ENCODE peak calls at places on chromosomes 16 and 17, in nine cellular contexts. One of them, this sample, is unnamed.

GRCh38 chr17:57467801-57468200 is 211.5 kb downstream of the MSI2 start:
- DNase-seq in brain microvascular endothelial cell: no peak
- DNase-seq in NCI-H2107: no peak
- DNase-seq in epithelial cell of proximal tubule: no peak
- DNase-seq in OCI-M1: no peak
- DNase-seq in stimulated activated CD4-positive, alpha-beta T cell treated with anti-CD3 and anti-CD28 coated beads, Interleukin-4, amount 100 ng/mL, for 1 hour: no peak
- DNase-seq in T1000: no peak
- DNase-seq in HEK293T: no peak
- DNase-seq in H54: no peak
- DNase-seq in this sample: no peak

GRCh38 chr17:7408341-7408740 is 696 bp downstream of the NLGN2 start:
- DNase-seq in NCI-H2107: no peak
- DNase-seq in brain microvascular endothelial cell: no peak
- DNase-seq in OCI-M1: no peak
- DNase-seq in HEK293T: no peak
- DNase-seq in H54: no peak
- DNase-seq in stimulated activated CD4-positive, alpha-beta T cell treated with anti-CD3 and anti-CD28 coated beads, Interleukin-4, amount 100 ng/mL, for 1 hour: peak; percentile 22
- DNase-seq in epithelial cell of proximal tubule: no peak
- DNase-seq in T1000: no peak
- DNase-seq in this sample: no peak

GRCh38 chr17:46013502-46014165 is 14.6 kb downstream of the STH start:
- DNase-seq in T1000: no peak
- DNase-seq in stimulated activated CD4-positive, alpha-beta T cell treated with anti-CD3 and anti-CD28 coated beads, Interleukin-4, amount 100 ng/mL, for 1 hour: no peak
- DNase-seq in HEK293T: no peak
- DNase-seq in epithelial cell of proximal tubule: no peak
- DNase-seq in brain microvascular endothelial cell: peak; percentile 20
- DNase-seq in OCI-M1: no peak
- DNase-seq in H54: no peak
- DNase-seq in NCI-H2107: no peak
- DNase-seq in this sample: no peak

GRCh38 chr16:85026696-85027095 is 899 bp upstream of the KIAA0513 start:
- DNase-seq in T1000: no peak
- DNase-seq in brain microvascular endothelial cell: no peak
- DNase-seq in OCI-M1: no peak
- DNase-seq in NCI-H2107: no peak
- DNase-seq in H54: no peak
- DNase-seq in stimulated activated CD4-positive, alpha-beta T cell treated with anti-CD3 and anti-CD28 coated beads, Interleukin-4, amount 100 ng/mL, for 1 hour: no peak
- DNase-seq in epithelial cell of proximal tubule: no peak
- DNase-seq in HEK293T: no peak
- DNase-seq in this sample: no peak

GRCh38 chr16:28531777-28532744 is 6.7 kb downstream of the NUPR1 start:
- DNase-seq in NCI-H2107: no peak
- DNase-seq in brain microvascular endothelial cell: no peak
- DNase-seq in stimulated activated CD4-positive, alpha-beta T cell treated with anti-CD3 and anti-CD28 coated beads, Interleukin-4, amount 100 ng/mL, for 1 hour: no peak
- DNase-seq in OCI-M1: peak; percentile 51
- DNase-seq in HEK293T: no peak
- DNase-seq in T1000: no peak
- DNase-seq in epithelial cell of proximal tubule: no peak
- DNase-seq in H54: no peak
- DNase-seq in this sample: no peak

GRCh38 chr17:51992864-51993413 is 165.6 kb downstream of the CA10 start:
- DNase-seq in T1000: no peak
- DNase-seq in NCI-H2107: no peak
- DNase-seq in brain microvascular endothelial cell: no peak
- DNase-seq in epithelial cell of proximal tubule: no peak
- DNase-seq in stimulated activated CD4-positive, alpha-beta T cell treated with anti-CD3 and anti-CD28 coated beads, Interleukin-4, amount 100 ng/mL, for 1 hour: no peak
- DNase-seq in OCI-M1: no peak
- DNase-seq in H54: no peak
- DNase-seq in HEK293T: no peak
- DNase-seq in this sample: no peak

GRCh38 chr16:58733248-58733670 is 857 bp downstream of the GOT2 start:
- DNase-seq in OCI-M1: peak; percentile 20
- DNase-seq in epithelial cell of proximal tubule: no peak
- DNase-seq in HEK293T: no peak
- DNase-seq in T1000: no peak
- DNase-seq in brain microvascular endothelial cell: no peak
- DNase-seq in stimulated activated CD4-positive, alpha-beta T cell treated with anti-CD3 and anti-CD28 coated beads, Interleukin-4, amount 100 ng/mL, for 1 hour: no peak
- DNase-seq in NCI-H2107: no peak
- DNase-seq in H54: no peak
- DNase-seq in this sample: peak; percentile 17

GRCh38 chr16:85082553-85083050 is 29.7 kb downstream of the CIBAR2 start:
- DNase-seq in brain microvascular endothelial cell: no peak
- DNase-seq in HEK293T: no peak
- DNase-seq in stimulated activated CD4-positive, alpha-beta T cell treated with anti-CD3 and anti-CD28 coated beads, Interleukin-4, amount 100 ng/mL, for 1 hour: no peak
- DNase-seq in H54: no peak
- DNase-seq in NCI-H2107: peak; percentile 42
- DNase-seq in epithelial cell of proximal tubule: no peak
- DNase-seq in T1000: no peak
- DNase-seq in OCI-M1: no peak
- DNase-seq in this sample: no peak

GRCh38 chr16:85178596-85178995 is 66.3 kb upstream of the CIBAR2 start:
- DNase-seq in brain microvascular endothelial cell: no peak
- DNase-seq in H54: no peak
- DNase-seq in T1000: no peak
- DNase-seq in stimulated activated CD4-positive, alpha-beta T cell treated with anti-CD3 and anti-CD28 coated beads, Interleukin-4, amount 100 ng/mL, for 1 hour: no peak
- DNase-seq in epithelial cell of proximal tubule: no peak
- DNase-seq in HEK293T: no peak
- DNase-seq in NCI-H2107: no peak
- DNase-seq in OCI-M1: no peak
- DNase-seq in this sample: no peak

GRCh38 chr17:69716571-69716970 is 302.1 kb downstream of the MAP2K6 start:
- DNase-seq in NCI-H2107: no peak
- DNase-seq in H54: no peak
- DNase-seq in T1000: no peak
- DNase-seq in brain microvascular endothelial cell: no peak
- DNase-seq in stimulated activated CD4-positive, alpha-beta T cell treated with anti-CD3 and anti-CD28 coated beads, Interleukin-4, amount 100 ng/mL, for 1 hour: no peak
- DNase-seq in OCI-M1: no peak
- DNase-seq in HEK293T: no peak
- DNase-seq in epithelial cell of proximal tubule: peak; percentile 63
- DNase-seq in this sample: no peak

GRCh38 chr17:45050680-45051059 is 762 bp downstream of the DCAKD start:
- DNase-seq in OCI-M1: peak; percentile 56
- DNase-seq in H54: no peak
- DNase-seq in stimulated activated CD4-positive, alpha-beta T cell treated with anti-CD3 and anti-CD28 coated beads, Interleukin-4, amount 100 ng/mL, for 1 hour: peak; percentile 36
- DNase-seq in brain microvascular endothelial cell: no peak
- DNase-seq in HEK293T: no peak
- DNase-seq in epithelial cell of proximal tubule: no peak
- DNase-seq in T1000: no peak
- DNase-seq in NCI-H2107: no peak
- DNase-seq in this sample: peak; percentile 32

GRCh38 chr16:17370233-17371013 is 100.3 kb downstream of the XYLT1 start:
- DNase-seq in epithelial cell of proximal tubule: no peak
- DNase-seq in stimulated activated CD4-positive, alpha-beta T cell treated with anti-CD3 and anti-CD28 coated beads, Interleukin-4, amount 100 ng/mL, for 1 hour: no peak
- DNase-seq in T1000: no peak
- DNase-seq in H54: no peak
- DNase-seq in brain microvascular endothelial cell: no peak
- DNase-seq in HEK293T: no peak
- DNase-seq in OCI-M1: no peak
- DNase-seq in NCI-H2107: no peak
- DNase-seq in this sample: peak; percentile 44

GRCh38 chr17:34354637-34355036 is 1.6 kb upstream of the CCL13 start:
- DNase-seq in HEK293T: no peak
- DNase-seq in stimulated activated CD4-positive, alpha-beta T cell treated with anti-CD3 and anti-CD28 coated beads, Interleukin-4, amount 100 ng/mL, for 1 hour: no peak
- DNase-seq in H54: no peak
- DNase-seq in epithelial cell of proximal tubule: no peak
- DNase-seq in T1000: no peak
- DNase-seq in OCI-M1: no peak
- DNase-seq in brain microvascular endothelial cell: no peak
- DNase-seq in NCI-H2107: no peak
- DNase-seq in this sample: no peak

GRCh38 chr17:1227917-1228751 is 42.1 kb upstream of the BHLHA9 start:
- DNase-seq in H54: no peak
- DNase-seq in OCI-M1: no peak
- DNase-seq in HEK293T: no peak
- DNase-seq in NCI-H2107: no peak
- DNase-seq in T1000: no peak
- DNase-seq in brain microvascular endothelial cell: no peak
- DNase-seq in epithelial cell of proximal tubule: no peak
- DNase-seq in stimulated activated CD4-positive, alpha-beta T cell treated with anti-CD3 and anti-CD28 coated beads, Interleukin-4, amount 100 ng/mL, for 1 hour: peak; percentile 7
- DNase-seq in this sample: no peak

GRCh38 chr16:31221357-31222160 is 4.6 kb upstream of the PYDC1 start:
- DNase-seq in NCI-H2107: no peak
- DNase-seq in brain microvascular endothelial cell: no peak
- DNase-seq in OCI-M1: no peak
- DNase-seq in H54: no peak
- DNase-seq in epithelial cell of proximal tubule: no peak
- DNase-seq in stimulated activated CD4-positive, alpha-beta T cell treated with anti-CD3 and anti-CD28 coated beads, Interleukin-4, amount 100 ng/mL, for 1 hour: no peak
- DNase-seq in T1000: no peak
- DNase-seq in HEK293T: peak; percentile 3
- DNase-seq in this sample: no peak

GRCh38 chr17:42184717-42185496 is at the start of gene HCRT:
- DNase-seq in T1000: no peak
- DNase-seq in H54: no peak
- DNase-seq in stimulated activated CD4-positive, alpha-beta T cell treated with anti-CD3 and anti-CD28 coated beads, Interleukin-4, amount 100 ng/mL, for 1 hour: no peak
- DNase-seq in HEK293T: no peak
- DNase-seq in brain microvascular endothelial cell: no peak
- DNase-seq in NCI-H2107: no peak
- DNase-seq in epithelial cell of proximal tubule: no peak
- DNase-seq in OCI-M1: no peak
- DNase-seq in this sample: no peak

GRCh38 chr16:28524544-28525179 is 14.1 kb downstream of the NUPR1 start:
- DNase-seq in brain microvascular endothelial cell: no peak
- DNase-seq in stimulated activated CD4-positive, alpha-beta T cell treated with anti-CD3 and anti-CD28 coated beads, Interleukin-4, amount 100 ng/mL, for 1 hour: no peak
- DNase-seq in OCI-M1: peak; percentile 74
- DNase-seq in NCI-H2107: no peak
- DNase-seq in HEK293T: no peak
- DNase-seq in T1000: no peak
- DNase-seq in epithelial cell of proximal tubule: no peak
- DNase-seq in H54: no peak
- DNase-seq in this sample: peak; percentile 17

GRCh38 chr17:20092973-20093626 is 83.9 kb downstream of the SPECC1 start:
- DNase-seq in stimulated activated CD4-positive, alpha-beta T cell treated with anti-CD3 and anti-CD28 coated beads, Interleukin-4, amount 100 ng/mL, for 1 hour: no peak
- DNase-seq in brain microvascular endothelial cell: no peak
- DNase-seq in epithelial cell of proximal tubule: no peak
- DNase-seq in OCI-M1: no peak
- DNase-seq in HEK293T: no peak
- DNase-seq in T1000: no peak
- DNase-seq in NCI-H2107: no peak
- DNase-seq in H54: no peak
- DNase-seq in this sample: no peak

GRCh38 chr16:21985524-21985923 is 15.4 kb downstream of the PDZD9 start:
- DNase-seq in brain microvascular endothelial cell: no peak
- DNase-seq in H54: no peak
- DNase-seq in NCI-H2107: no peak
- DNase-seq in HEK293T: no peak
- DNase-seq in stimulated activated CD4-positive, alpha-beta T cell treated with anti-CD3 and anti-CD28 coated beads, Interleukin-4, amount 100 ng/mL, for 1 hour: no peak
- DNase-seq in epithelial cell of proximal tubule: no peak
- DNase-seq in T1000: no peak
- DNase-seq in OCI-M1: no peak
- DNase-seq in this sample: no peak

GRCh38 chr17:49696233-49696761 is 11.5 kb downstream of the SLC35B1 start:
- DNase-seq in H54: no peak
- DNase-seq in OCI-M1: peak; percentile 34
- DNase-seq in T1000: no peak
- DNase-seq in epithelial cell of proximal tubule: no peak
- DNase-seq in stimulated activated CD4-positive, alpha-beta T cell treated with anti-CD3 and anti-CD28 coated beads, Interleukin-4, amount 100 ng/mL, for 1 hour: peak; percentile 58
- DNase-seq in NCI-H2107: no peak
- DNase-seq in HEK293T: no peak
- DNase-seq in brain microvascular endothelial cell: no peak
- DNase-seq in this sample: no peak

GRCh38 chr17:39687101-39687545 is 734 bp downstream of the PGAP3 start:
- DNase-seq in H54: no peak
- DNase-seq in stimulated activated CD4-positive, alpha-beta T cell treated with anti-CD3 and anti-CD28 coated beads, Interleukin-4, amount 100 ng/mL, for 1 hour: no peak
- DNase-seq in brain microvascular endothelial cell: no peak
- DNase-seq in epithelial cell of proximal tubule: no peak
- DNase-seq in T1000: no peak
- DNase-seq in OCI-M1: peak; percentile 49
- DNase-seq in NCI-H2107: no peak
- DNase-seq in HEK293T: no peak
- DNase-seq in this sample: no peak

GRCh38 chr16:13148836-13149235 is 247.4 kb downstream of the SHISA9 start:
- DNase-seq in OCI-M1: no peak
- DNase-seq in stimulated activated CD4-positive, alpha-beta T cell treated with anti-CD3 and anti-CD28 coated beads, Interleukin-4, amount 100 ng/mL, for 1 hour: no peak
- DNase-seq in epithelial cell of proximal tubule: no peak
- DNase-seq in brain microvascular endothelial cell: no peak
- DNase-seq in H54: no peak
- DNase-seq in NCI-H2107: peak; percentile 78
- DNase-seq in T1000: no peak
- DNase-seq in HEK293T: no peak
- DNase-seq in this sample: no peak

GRCh38 chr16:22898874-22899348 is 84.9 kb downstream of the HS3ST2 start:
- DNase-seq in brain microvascular endothelial cell: peak; percentile 49
- DNase-seq in epithelial cell of proximal tubule: peak; percentile 52
- DNase-seq in OCI-M1: peak; percentile 70
- DNase-seq in stimulated activated CD4-positive, alpha-beta T cell treated with anti-CD3 and anti-CD28 coated beads, Interleukin-4, amount 100 ng/mL, for 1 hour: peak; percentile 32
- DNase-seq in HEK293T: peak; percentile 69
- DNase-seq in T1000: no peak
- DNase-seq in NCI-H2107: peak; percentile 72
- DNase-seq in H54: peak; percentile 11
- DNase-seq in this sample: peak; percentile 89

GRCh38 chr17:47705536-47706481 is 11.8 kb downstream of the TBKBP1 start:
- DNase-seq in epithelial cell of proximal tubule: no peak
- DNase-seq in NCI-H2107: no peak
- DNase-seq in OCI-M1: no peak
- DNase-seq in H54: no peak
- DNase-seq in HEK293T: no peak
- DNase-seq in brain microvascular endothelial cell: no peak
- DNase-seq in stimulated activated CD4-positive, alpha-beta T cell treated with anti-CD3 and anti-CD28 coated beads, Interleukin-4, amount 100 ng/mL, for 1 hour: peak; percentile 57
- DNase-seq in T1000: no peak
- DNase-seq in this sample: no peak

GRCh38 chr17:75069783-75070182 is 18.0 kb upstream of the SLC16A5 start:
- DNase-seq in H54: peak; percentile 61
- DNase-seq in NCI-H2107: no peak
- DNase-seq in stimulated activated CD4-positive, alpha-beta T cell treated with anti-CD3 and anti-CD28 coated beads, Interleukin-4, amount 100 ng/mL, for 1 hour: no peak
- DNase-seq in T1000: no peak
- DNase-seq in epithelial cell of proximal tubule: no peak
- DNase-seq in OCI-M1: peak; percentile 56
- DNase-seq in HEK293T: no peak
- DNase-seq in brain microvascular endothelial cell: no peak
- DNase-seq in this sample: peak; percentile 66

GRCh38 chr16:87581867-87582220 is 20.5 kb upstream of the JPH3 start:
- DNase-seq in H54: peak; percentile 98
- DNase-seq in T1000: peak; percentile 78
- DNase-seq in epithelial cell of proximal tubule: peak; percentile 80
- DNase-seq in HEK293T: peak; percentile 57
- DNase-seq in OCI-M1: peak; percentile 56
- DNase-seq in brain microvascular endothelial cell: peak; percentile 98
- DNase-seq in NCI-H2107: no peak
- DNase-seq in stimulated activated CD4-positive, alpha-beta T cell treated with anti-CD3 and anti-CD28 coated beads, Interleukin-4, amount 100 ng/mL, for 1 hour: no peak
- DNase-seq in this sample: peak; percentile 75

GRCh38 chr16:844638-845348 is 44.3 kb upstream of the GNG13 start:
- DNase-seq in H54: no peak
- DNase-seq in OCI-M1: no peak
- DNase-seq in brain microvascular endothelial cell: no peak
- DNase-seq in HEK293T: no peak
- DNase-seq in NCI-H2107: no peak
- DNase-seq in T1000: no peak
- DNase-seq in epithelial cell of proximal tubule: no peak
- DNase-seq in stimulated activated CD4-positive, alpha-beta T cell treated with anti-CD3 and anti-CD28 coated beads, Interleukin-4, amount 100 ng/mL, for 1 hour: no peak
- DNase-seq in this sample: no peak

GRCh38 chr16:12002447-12003006 is 26.0 kb downstream of the SNX29 start:
- DNase-seq in OCI-M1: peak; percentile 55
- DNase-seq in HEK293T: no peak
- DNase-seq in H54: no peak
- DNase-seq in NCI-H2107: peak; percentile 73
- DNase-seq in T1000: no peak
- DNase-seq in epithelial cell of proximal tubule: no peak
- DNase-seq in brain microvascular endothelial cell: peak; percentile 51
- DNase-seq in stimulated activated CD4-positive, alpha-beta T cell treated with anti-CD3 and anti-CD28 coated beads, Interleukin-4, amount 100 ng/mL, for 1 hour: no peak
- DNase-seq in this sample: peak; percentile 74

GRCh38 chr16:67249762-67250327 is 1.1 kb downstream of the SLC9A5 start:
- DNase-seq in epithelial cell of proximal tubule: no peak
- DNase-seq in NCI-H2107: no peak
- DNase-seq in HEK293T: no peak
- DNase-seq in H54: no peak
- DNase-seq in stimulated activated CD4-positive, alpha-beta T cell treated with anti-CD3 and anti-CD28 coated beads, Interleukin-4, amount 100 ng/mL, for 1 hour: no peak
- DNase-seq in brain microvascular endothelial cell: no peak
- DNase-seq in OCI-M1: no peak
- DNase-seq in T1000: no peak
- DNase-seq in this sample: no peak

GRCh38 chr17:50953831-50954601 is 87.9 kb upstream of the TOB1 start:
- DNase-seq in T1000: no peak
- DNase-seq in epithelial cell of proximal tubule: no peak
- DNase-seq in brain microvascular endothelial cell: peak; percentile 79
- DNase-seq in H54: no peak
- DNase-seq in stimulated activated CD4-positive, alpha-beta T cell treated with anti-CD3 and anti-CD28 coated beads, Interleukin-4, amount 100 ng/mL, for 1 hour: no peak
- DNase-seq in NCI-H2107: peak; percentile 38
- DNase-seq in OCI-M1: no peak
- DNase-seq in HEK293T: peak; percentile 70
- DNase-seq in this sample: no peak

GRCh38 chr17:59346876-59347407 is 15.5 kb downstream of the YPEL2 start:
- DNase-seq in HEK293T: no peak
- DNase-seq in H54: no peak
- DNase-seq in T1000: no peak
- DNase-seq in NCI-H2107: no peak
- DNase-seq in OCI-M1: no peak
- DNase-seq in brain microvascular endothelial cell: no peak
- DNase-seq in stimulated activated CD4-positive, alpha-beta T cell treated with anti-CD3 and anti-CD28 coated beads, Interleukin-4, amount 100 ng/mL, for 1 hour: no peak
- DNase-seq in epithelial cell of proximal tubule: no peak
- DNase-seq in this sample: no peak

This sample was measured in lung microvascular endothelial cell.